ENCODE peak calls at places on chromosomes 1 and 21, in eight cellular contexts. R is H9, Y is Peyer's patch, B is body of pancreas, Q is A673, E is cardiac fibroblast, O is brain microvascular endothelial cell, K is GM10248. M is an unnamed sample.

GRCh38 chr1:70896224-70896623 is 151.4 kb downstream of the PTGER3 start:
- DNase-seq in R (no peak), Y (no peak), B (no peak), Q (peak; percentile 59), E (no peak), O (no peak), K (no peak), M (no peak)

GRCh38 chr1:220528049-220528678 is at the start of gene MARK1:
- DNase-seq in R (peak; percentile 74), Y (no peak), B (peak; percentile 32), Q (peak; percentile 62), E (peak; percentile 49), O (no peak), K (peak; percentile 56), M (peak; percentile 43)

GRCh38 chr1:29258974-29259801 is 22.9 kb downstream of the PTPRU start:
- DNase-seq in R (peak; percentile 50), Y (no peak), B (no peak), Q (peak; percentile 25), E (no peak), O (no peak), K (no peak), M (no peak)

GRCh38 chr1:25799758-25800537 is at the start of gene SELENON:
- DNase-seq in R (peak; percentile 90), Y (peak; percentile 36), B (peak; percentile 58), Q (peak; percentile 40), E (peak; percentile 75), O (no peak), K (peak; percentile 60), M (no peak)

GRCh38 chr1:32766328-32766972 is 50.7 kb downstream of the YARS1 start:
- DNase-seq in R (peak; percentile 59), Y (no peak), B (no peak), Q (no peak), E (no peak), O (no peak), K (no peak), M (no peak)

GRCh38 chr1:1024421-1025415 is 4.8 kb downstream of the AGRN start:
- DNase-seq in R (peak; percentile 87), Y (no peak), B (peak; percentile 73), Q (no peak), E (peak; percentile 14), O (no peak), K (no peak), M (no peak)

GRCh38 chr21:35212393-35213127 is 163.5 kb upstream of the RUNX1 start:
- DNase-seq in R (no peak), Y (no peak), B (no peak), Q (no peak), E (peak; percentile 33), O (no peak), K (no peak), M (peak; percentile 26)

GRCh38 chr1:85274969-85275453 is 1.4 kb downstream of the BCL10 start:
- DNase-seq in R (no peak), Y (no peak), B (no peak), Q (peak; percentile 80), E (peak; percentile 70), O (peak; percentile 67), K (no peak), M (no peak)

GRCh38 chr1:245873068-245873467 is 634.0 kb downstream of the SMYD3 start:
- DNase-seq in R (no peak), Y (no peak), B (no peak), Q (no peak), E (no peak), O (no peak), K (no peak), M (no peak)

GRCh38 chr1:5637171-5637570 is 355.1 kb downstream of the NPHP4 start:
- DNase-seq in R (no peak), Y (no peak), B (peak; percentile 32), Q (peak; percentile 51), E (no peak), O (no peak), K (no peak), M (no peak)

GRCh38 chr1:164561461-164561860 is 2.5 kb downstream of the PBX1 start:
- DNase-seq in R (no peak), Y (no peak), B (no peak), Q (no peak), E (no peak), O (no peak), K (no peak), M (no peak)

GRCh38 chr1:218339267-218339831 is 5.8 kb upstream of the TGFB2 start:
- DNase-seq in R (no peak), Y (no peak), B (no peak), Q (peak; percentile 47), E (peak; percentile 67), O (no peak), K (no peak), M (no peak)

GRCh38 chr21:45979141-45979631 is 2.4 kb upstream of the COL6A1 start:
- DNase-seq in R (peak; percentile 38), Y (no peak), B (peak; percentile 8), Q (no peak), E (no peak), O (no peak), K (no peak), M (no peak)

GRCh38 chr21:21268061-21268471 is 269.9 kb downstream of the NCAM2 start:
- DNase-seq in R (no peak), Y (no peak), B (no peak), Q (no peak), E (no peak), O (peak; percentile 0), K (no peak), M (no peak)

GRCh38 chr1:153526132-153526543 is 9.7 kb downstream of the S100A6 start:
- DNase-seq in R (no peak), Y (no peak), B (no peak), Q (no peak), E (no peak), O (no peak), K (no peak), M (no peak)

GRCh38 chr1:170126691-170127090 is 19.1 kb upstream of the NTMT2 start:
- DNase-seq in R (peak; percentile 41), Y (no peak), B (no peak), Q (no peak), E (peak; percentile 83), O (peak; percentile 91), K (peak; percentile 41), M (peak; percentile 23)
- TF ChIP-seq CTCF in R (peak; percentile 31), Y (no peak), B (no peak), Q (no peak), E (peak; percentile 12), O (peak; percentile 45), K (no peak), M (peak; percentile 17)

GRCh38 chr1:216559359-216559758 is 136.1 kb upstream of the USH2A start:
- DNase-seq in R (no peak), Y (no peak), B (no peak), Q (no peak), E (no peak), O (no peak), K (no peak), M (no peak)

GRCh38 chr1:216560527-216560926 is 137.3 kb upstream of the USH2A start:
- DNase-seq in R (no peak), Y (no peak), B (no peak), Q (no peak), E (no peak), O (no peak), K (no peak), M (no peak)

GRCh38 chr1:216563096-216563495 is 139.8 kb upstream of the USH2A start:
- DNase-seq in R (no peak), Y (no peak), B (no peak), Q (no peak), E (no peak), O (no peak), K (no peak), M (no peak)

GRCh38 chr1:216566809-216567208 is 143.6 kb upstream of the USH2A start:
- DNase-seq in R (no peak), Y (no peak), B (no peak), Q (peak; percentile 41), E (peak; percentile 41), O (peak; percentile 26), K (no peak), M (no peak)

DNA sequence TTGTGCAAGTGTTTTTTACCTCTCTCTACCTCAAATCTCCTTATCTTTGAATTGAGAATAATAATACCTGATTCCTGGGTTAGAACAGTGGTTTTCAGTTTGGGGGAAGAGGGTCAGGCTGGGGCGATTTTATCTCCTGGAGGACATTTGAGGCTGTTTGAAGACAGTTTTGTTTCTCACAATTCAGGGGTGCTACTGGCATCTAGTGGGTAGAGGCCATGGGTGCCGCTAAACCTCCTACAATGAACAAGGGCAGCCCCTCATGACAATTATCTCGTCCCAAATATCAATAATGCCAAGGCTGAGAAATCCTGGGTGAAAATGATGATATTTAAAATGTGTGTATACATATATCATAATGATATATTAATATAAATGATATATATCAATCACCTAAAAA is 139.1 kb upstream of the USH2A start:
- DNase-seq in R (no peak), Y (no peak), B (no peak), Q (peak; percentile 11), E (no peak), O (no peak), K (no peak), M (no peak)
- TF ChIP-seq CTCF in R (peak; percentile 51), Y (no peak), B (no peak), Q (peak; percentile 20), E (peak; percentile 15), O (peak; percentile 39), K (no peak), M (peak; percentile 25)

GRCh38 chr21:38170283-38170682 is 86.5 kb upstream of the KCNJ15 start:
- DNase-seq in R (peak; percentile 65), Y (no peak), B (no peak), Q (no peak), E (peak; percentile 45), O (peak; percentile 17), K (peak; percentile 20), M (no peak)

GRCh38 chr21:38167345-38167744 is 89.4 kb upstream of the KCNJ15 start:
- DNase-seq in R (no peak), Y (no peak), B (no peak), Q (no peak), E (no peak), O (no peak), K (no peak), M (no peak)

GRCh38 chr21:38175321-38175720 is 81.5 kb upstream of the KCNJ15 start:
- DNase-seq in R (no peak), Y (no peak), B (no peak), Q (no peak), E (peak; percentile 16), O (no peak), K (no peak), M (no peak)

GRCh38 chr21:38171723-38172344 is 85.0 kb upstream of the KCNJ15 start:
- DNase-seq in R (peak; percentile 81), Y (no peak), B (no peak), Q (no peak), E (peak; percentile 57), O (peak; percentile 45), K (no peak), M (no peak)

GRCh38 chr21:38170705-38171682 is 85.8 kb upstream of the KCNJ15 start:
- DNase-seq in R (no peak), Y (no peak), B (no peak), Q (no peak), E (peak; percentile 14), O (no peak), K (no peak), M (no peak)
- TF ChIP-seq CTCF in R (no peak), Y (no peak), B (no peak), Q (no peak), E (peak; percentile 26), O (peak; percentile 52), K (no peak), M (no peak)

DNA sequence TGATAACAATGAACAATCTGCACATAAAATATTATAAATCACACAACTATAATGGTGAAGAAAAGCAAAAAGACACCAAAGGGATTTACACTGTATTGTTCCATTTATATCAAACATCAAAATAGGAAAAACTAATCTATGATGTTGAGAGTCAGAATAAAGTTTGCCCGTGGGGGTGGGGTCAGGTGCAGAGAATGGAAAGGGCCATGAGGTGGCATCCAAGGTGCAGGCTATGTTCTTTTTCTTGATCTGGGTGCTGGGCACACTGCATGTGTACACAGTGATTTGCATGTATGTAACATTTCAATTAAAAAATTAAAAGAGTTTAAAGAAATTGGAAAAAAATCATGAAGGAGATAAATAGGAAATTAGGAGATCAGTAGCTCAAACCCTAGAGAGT is 127.3 kb downstream of the DSCAM start:
- DNase-seq in R (no peak), Y (no peak), B (no peak), Q (no peak), E (no peak), O (no peak), K (no peak), M (no peak)
- TF ChIP-seq CTCF in R (peak; percentile 46), Y (no peak), B (no peak), Q (no peak), E (no peak), O (no peak), K (no peak), M (no peak)

M was measured in GM06990.